ENCODE peak calls at places on chromosomes 7 and 10, in five cellular contexts. J, Y, L, S and T are unnamed samples.

GRCh38 chr7:129914536-129915272 is 38.1 kb downstream of the UBE2H start:
- DNase-seq in S (peak; percentile 5), Y (no peak), J (peak; percentile 39), L (no peak), T (no peak)

GRCh38 chr7:135974667-135975066 is 2.5 kb downstream of the MTPN start:
- DNase-seq in S (no peak), J (no peak), Y (no peak), L (no peak), T (no peak)

GRCh38 chr10:104622598-104623209 is 18.4 kb upstream of the SORCS3 start:
- DNase-seq in S (no peak), J (no peak), L (peak; percentile 0), Y (peak; percentile 46), T (no peak)

GRCh38 chr10:30155401-30155800 is 96.0 kb upstream of the JCAD start:
- DNase-seq in L (no peak), Y (no peak), J (peak; percentile 49), S (no peak), T (no peak)

GRCh38 chr10:97069576-97070362 is 116.0 kb downstream of the SLIT1 start:
- DNase-seq in Y (peak; percentile 55), S (no peak), L (peak; percentile 34), J (peak; percentile 6), T (no peak)

GRCh38 chr7:48158404-48158803 is 12.9 kb upstream of the ABCA13 start:
- DNase-seq in J (peak; percentile 72), Y (no peak), S (no peak), L (no peak), T (no peak)

GRCh38 chr7:114085592-114086490 is 167.0 kb upstream of the PPP1R3A start:
- DNase-seq in J (peak; percentile 81), Y (peak; percentile 25), S (no peak), L (peak; percentile 36), T (no peak)

GRCh38 chr7:74203157-74203556 is 6.6 kb upstream of the LAT2 start:
- DNase-seq in J (peak; percentile 52), S (no peak), Y (peak; percentile 46), L (no peak), T (no peak)

GRCh38 chr7:30445770-30446169 is 32.8 kb downstream of the NOD1 start:
- DNase-seq in L (peak; percentile 71), S (peak; percentile 56), Y (peak; percentile 6), J (peak; percentile 36), T (peak; percentile 55)

GRCh38 chr10:712089-712488 is 22.6 kb upstream of the DIP2C start:
- DNase-seq in Y (no peak), J (no peak), S (no peak), L (no peak), T (no peak)

GRCh38 chr10:93064874-93065660 is 4.5 kb downstream of the CYP26C1 start:
- DNase-seq in J (no peak), L (no peak), Y (no peak), S (no peak), T (no peak)

GRCh38 chr10:110533149-110533548 is 34.3 kb upstream of the SMC3 start:
- DNase-seq in Y (no peak), L (no peak), J (no peak), S (no peak), T (no peak)

GRCh38 chr7:24826662-24827020 is 69.4 kb upstream of the GSDME start:
- DNase-seq in J (peak; percentile 77), Y (no peak), L (peak; percentile 45), S (no peak), T (peak; percentile 34)

GRCh38 chr10:94879214-94879613 is 59.2 kb upstream of the CYP2C9 start:
- DNase-seq in J (no peak), L (no peak), S (no peak), Y (no peak), T (no peak)

GRCh38 chr7:151691449-151691848 is 171.8 kb upstream of the RHEB start:
- DNase-seq in S (no peak), J (no peak), Y (no peak), L (no peak), T (no peak)
- H3K4me1 ChIP-seq in S (no peaks in the 10 kb centered on the region), J (peaks cover 16% of the 10 kb centered on the region), Y (peaks cover 70% of the 10 kb centered on the region), L (no peaks in the 10 kb centered on the region), T (no peaks in the 10 kb centered on the region)

GRCh38 chr10:43156590-43157340 is 18.5 kb downstream of the CSGALNACT2 start:
- DNase-seq in L (no peak), S (no peak), Y (no peak), J (no peak), T (no peak)
- H3K9me3 ChIP-seq in L (no peaks in the 10 kb centered on the region), S (no peaks in the 10 kb centered on the region), Y (no peaks in the 10 kb centered on the region), J (no peaks in the 10 kb centered on the region), T (no peaks in the 10 kb centered on the region)

DNA sequence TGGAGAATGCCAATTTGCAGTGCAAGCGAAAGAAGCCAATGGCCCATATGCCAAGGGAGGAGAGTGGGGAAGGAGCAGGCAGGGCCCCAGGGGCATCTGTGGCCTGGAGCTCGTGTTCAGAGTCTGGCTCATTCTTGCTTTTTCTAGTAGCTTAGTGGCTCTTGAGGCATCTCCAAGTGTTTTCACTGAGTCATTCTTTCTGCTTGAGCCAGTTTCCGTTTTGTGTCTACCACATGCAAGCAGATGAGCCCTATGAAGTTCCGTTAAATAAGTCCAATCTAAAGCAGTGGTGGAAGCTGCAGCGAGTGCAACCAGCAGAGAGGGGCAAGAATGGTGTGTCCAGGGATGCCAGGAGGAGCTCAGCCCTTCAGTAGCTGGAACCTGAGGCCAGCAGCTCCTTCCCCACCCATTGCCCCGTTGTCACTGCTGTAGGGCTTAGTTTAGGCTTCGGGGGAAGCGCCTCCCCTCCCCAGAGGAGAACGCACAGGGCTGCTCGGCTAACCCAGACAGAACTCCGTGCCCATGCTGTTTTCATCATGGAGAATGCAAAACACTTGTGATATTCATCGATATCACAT is 57.4 kb upstream of the EBF3 start:
- DNase-seq in S (no peak), J (peak; percentile 90), Y (no peak), L (no peak), T (no peak)
- H3K27ac ChIP-seq in S (no peak overlapping the region), J (peak overlapping the region; percentile 74), Y (no peak overlapping the region), L (no peak overlapping the region), T (no peak overlapping the region)

DNA sequence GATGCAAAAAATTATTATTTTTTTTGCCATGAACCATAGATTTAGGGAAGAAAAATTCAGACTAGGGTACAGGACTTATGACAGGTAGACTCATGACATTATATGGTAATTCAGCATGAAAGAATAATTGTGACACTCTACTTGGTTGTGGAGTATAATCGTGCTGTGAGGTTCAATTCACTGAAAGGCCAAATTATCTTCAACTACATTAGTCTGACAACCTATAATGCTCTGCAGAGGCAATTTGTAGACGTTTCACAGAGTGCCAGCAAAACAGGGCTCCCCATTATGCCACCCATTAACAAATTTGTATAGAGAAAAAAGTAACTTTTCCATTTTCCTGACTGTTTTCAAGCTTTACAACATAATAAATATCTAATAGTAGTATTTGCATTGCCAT is 292.6 kb downstream of the LRMDA start:
- DNase-seq in S (no peak), L (no peak), J (no peak), Y (no peak), T (no peak)
- H3K4me1 ChIP-seq in S (no peaks in the 10 kb centered on the region), L (no peaks in the 10 kb centered on the region), J (no peaks in the 10 kb centered on the region), Y (no peaks in the 10 kb centered on the region), T (no peaks in the 10 kb centered on the region)